ENCODE peak calls at places on chromosomes 7 and 10, in nine cellular contexts. Q is mesendoderm; V is OCI-LY7; K is CD4-positive, CD25-positive, alpha-beta regulatory T cell; F is fibroblast of lung; H is stomach; S is Caco-2; M is CD8-positive, alpha-beta memory T cell; T is pancreas. W is an unnamed sample.

GRCh38 chr7:107284911-107285479 is 116.2 kb downstream of the HBP1 start:
- DNase-seq in Q (no peak), V (no peak), K (no peak), F (no peak), H (no peak), S (no peak), M (no peak), T (no peak), W (no peak)

GRCh38 chr10:71213761-71214440 is 1.5 kb downstream of the UNC5B start:
- DNase-seq in Q (peak; percentile 77), V (no peak), K (no peak), F (peak; percentile 81), H (no peak), S (no peak), M (no peak), T (peak; percentile 56), W (no peak)

GRCh38 chr10:79275431-79275851 is 71.8 kb upstream of the PPIF start:
- DNase-seq in Q (no peak), V (no peak), K (no peak), F (no peak), H (peak; percentile 61), S (no peak), M (no peak), T (peak; percentile 34), W (no peak)

GRCh38 chr7:80681272-80681885 is 42.9 kb downstream of the CD36 start:
- DNase-seq in Q (peak; percentile 7), V (no peak), K (no peak), F (peak; percentile 59), H (no peak), S (peak; percentile 40), M (no peak), T (no peak), W (peak; percentile 32)

GRCh38 chr7:140754506-140754905 is 58.0 kb downstream of the NDUFB2 start:
- DNase-seq in Q (no peak), V (no peak), K (no peak), F (no peak), H (no peak), S (no peak), M (no peak), T (no peak), W (no peak)

GRCh38 chr7:127667751-127668530 is 15.9 kb downstream of the SND1 start:
- DNase-seq in Q (no peak), V (no peak), K (no peak), F (no peak), H (no peak), S (no peak), M (no peak), T (no peak), W (no peak)

GRCh38 chr7:38307640-38308039 is 34.2 kb upstream of the TARP start:
- DNase-seq in Q (no peak), V (no peak), K (no peak), F (no peak), H (no peak), S (no peak), M (no peak), T (no peak), W (no peak)

GRCh38 chr7:110964770-110965169 is 126.2 kb upstream of the LRRN3 start:
- DNase-seq in Q (no peak), V (no peak), K (no peak), F (no peak), H (no peak), S (no peak), M (no peak), T (no peak), W (no peak)

GRCh38 chr10:1939016-1939415 is 201.7 kb upstream of the ADARB2 start:
- DNase-seq in Q (no peak), V (no peak), K (peak; percentile 21), F (no peak), H (no peak), S (no peak), M (peak; percentile 57), T (no peak), W (no peak)

GRCh38 chr7:155490697-155491628 is 33.0 kb downstream of the EN2 start:
- DNase-seq in Q (peak; percentile 87), V (no peak), K (no peak), F (no peak), H (no peak), S (no peak), M (peak; percentile 17), T (no peak), W (no peak)

GRCh38 chr10:115989621-115990020 is 283.4 kb downstream of the GFRA1 start:
- DNase-seq in Q (no peak), V (no peak), K (no peak), F (no peak), H (no peak), S (no peak), M (no peak), T (no peak), W (no peak)

DNA sequence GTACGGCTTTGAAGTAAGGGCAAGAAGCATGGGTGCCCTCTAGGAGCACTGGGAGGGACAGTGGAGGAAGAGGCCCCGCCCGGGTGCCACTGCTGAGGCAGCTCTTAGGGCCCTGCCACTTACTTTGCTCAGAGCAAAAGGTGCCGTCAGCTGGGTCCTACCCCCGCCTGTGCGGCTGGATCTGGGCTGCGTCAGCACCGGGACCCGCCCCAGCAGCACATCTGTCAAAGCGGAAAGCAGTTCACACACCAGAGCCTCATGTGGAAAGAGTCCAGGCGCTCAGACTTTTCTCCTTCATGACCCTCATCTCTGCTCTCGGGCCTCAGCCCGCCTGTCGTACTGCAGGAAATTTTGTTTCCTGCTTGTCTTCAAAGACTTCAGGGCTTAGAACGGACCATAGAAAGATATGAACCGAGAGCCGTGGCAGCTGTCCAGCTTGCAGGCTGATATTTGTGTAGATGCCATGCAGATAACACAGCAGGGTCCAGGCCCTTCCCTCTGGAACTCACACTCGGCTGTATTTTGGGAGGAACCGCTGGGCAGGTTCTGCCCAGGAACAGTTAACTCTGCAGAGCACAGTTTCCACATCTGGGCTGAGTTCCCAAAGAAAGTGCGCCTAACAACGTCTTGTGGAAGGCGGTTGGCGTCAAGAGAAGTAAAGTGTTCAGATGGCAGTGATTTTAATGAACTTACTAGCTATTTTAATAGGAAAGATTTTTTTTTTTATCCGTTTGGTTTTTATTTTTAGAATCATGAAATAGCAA is 44.3 kb upstream of the PRKAR1B start:
- DNase-seq in Q (no peak), V (no peak), K (no peak), F (peak; percentile 85), H (peak; percentile 60), S (peak; percentile 41), M (no peak), T (peak; percentile 93), W (no peak)
- H3K36me3 ChIP-seq in Q (peaks cover 2% of the 10 kb centered on the region), V (peaks cover 67% of the 10 kb centered on the region), K (peaks cover 8% of the 10 kb centered on the region), F (peaks cover 12% of the 10 kb centered on the region), H (no peaks in the 10 kb centered on the region), S (peaks cover 2% of the 10 kb centered on the region), M (no peaks in the 10 kb centered on the region), T (no peaks in the 10 kb centered on the region), W (no peaks in the 10 kb centered on the region)

GRCh38 chr7:98303906-98304305 is 22.4 kb downstream of the BRI3 start:
- DNase-seq in Q (no peak), V (no peak), K (no peak), F (no peak), H (no peak), S (peak; percentile 89), M (no peak), T (no peak), W (no peak)
- H3K36me3 ChIP-seq in Q (peaks cover 4% of the 10 kb centered on the region), V (no peaks in the 10 kb centered on the region), K (no peaks in the 10 kb centered on the region), F (peaks cover 4% of the 10 kb centered on the region), H (peaks cover 22% of the 10 kb centered on the region), S (peaks cover 7% of the 10 kb centered on the region), M (no peaks in the 10 kb centered on the region), T (peaks cover 48% of the 10 kb centered on the region), W (no peaks in the 10 kb centered on the region)

GRCh38 chr10:8206882-8207281 is 152.4 kb downstream of the GATA3 start:
- DNase-seq in Q (no peak), V (no peak), K (no peak), F (no peak), H (no peak), S (no peak), M (no peak), T (no peak), W (no peak)
- H3K36me3 ChIP-seq in Q (no peaks in the 10 kb centered on the region), V (no peaks in the 10 kb centered on the region), K (no peaks in the 10 kb centered on the region), F (no peaks in the 10 kb centered on the region), H (no peaks in the 10 kb centered on the region), S (no peaks in the 10 kb centered on the region), M (no peaks in the 10 kb centered on the region), T (no peaks in the 10 kb centered on the region), W (no peaks in the 10 kb centered on the region)

DNA sequence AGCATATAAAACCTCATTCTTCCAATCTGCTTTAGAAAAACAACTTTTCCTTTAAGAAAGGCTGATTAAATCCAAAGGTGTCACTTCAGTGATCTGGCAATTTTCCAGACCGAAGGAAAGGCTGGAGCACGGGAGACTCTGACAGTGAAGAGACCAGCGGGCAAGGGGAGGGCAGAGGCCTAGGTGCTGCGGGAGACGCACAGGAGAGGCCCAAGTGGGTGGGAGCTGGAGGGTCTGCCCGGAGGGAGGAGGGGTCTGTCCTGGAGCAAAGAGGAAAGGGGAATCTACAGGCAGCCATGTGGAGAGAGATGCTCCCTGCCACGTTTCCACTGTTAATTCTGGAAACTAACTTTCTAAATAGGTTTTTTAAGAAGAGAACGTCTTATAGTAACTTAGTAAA is 24.3 kb upstream of the PPP2R2D start:
- DNase-seq in Q (no peak), V (no peak), K (no peak), F (no peak), H (no peak), S (no peak), M (no peak), T (no peak), W (no peak)
- H3K36me3 ChIP-seq in Q (no peaks in the 10 kb centered on the region), V (no peaks in the 10 kb centered on the region), K (no peaks in the 10 kb centered on the region), F (no peaks in the 10 kb centered on the region), H (no peaks in the 10 kb centered on the region), S (no peaks in the 10 kb centered on the region), M (no peaks in the 10 kb centered on the region), T (no peaks in the 10 kb centered on the region), W (no peaks in the 10 kb centered on the region)

GRCh38 chr10:96688789-96689188 is 31.5 kb downstream of the PIK3AP1 start:
- DNase-seq in Q (no peak), V (no peak), K (no peak), F (no peak), H (no peak), S (no peak), M (no peak), T (no peak), W (no peak)
- H3K36me3 ChIP-seq in Q (no peaks in the 10 kb centered on the region), V (peaks cover 85% of the 10 kb centered on the region), K (no peaks in the 10 kb centered on the region), F (no peaks in the 10 kb centered on the region), H (no peaks in the 10 kb centered on the region), S (no peaks in the 10 kb centered on the region), M (no peaks in the 10 kb centered on the region), T (no peaks in the 10 kb centered on the region), W (no peaks in the 10 kb centered on the region)

GRCh38 chr7:26286157-26286556 is 5.5 kb upstream of the SNX10 start:
- DNase-seq in Q (no peak), V (no peak), K (no peak), F (no peak), H (no peak), S (no peak), M (no peak), T (no peak), W (no peak)

GRCh38 chr7:26280723-26281122 is 10.9 kb upstream of the SNX10 start:
- DNase-seq in Q (peak; percentile 23), V (no peak), K (no peak), F (no peak), H (no peak), S (no peak), M (no peak), T (no peak), W (no peak)

GRCh38 chr7:26280097-26280496 is 11.6 kb upstream of the SNX10 start:
- DNase-seq in Q (no peak), V (no peak), K (no peak), F (no peak), H (no peak), S (no peak), M (no peak), T (no peak), W (no peak)

GRCh38 chr7:26284995-26285632 is 6.5 kb upstream of the SNX10 start:
- DNase-seq in Q (peak; percentile 25), V (peak; percentile 43), K (peak; percentile 33), F (no peak), H (no peak), S (peak; percentile 55), M (no peak), T (no peak), W (no peak)

GRCh38 chr7:26284477-26284876 is 7.2 kb upstream of the SNX10 start:
- DNase-seq in Q (no peak), V (no peak), K (no peak), F (no peak), H (no peak), S (peak; percentile 5), M (no peak), T (no peak), W (no peak)
- H3K36me3 ChIP-seq in Q (no peaks in the 10 kb centered on the region), V (no peaks in the 10 kb centered on the region), K (no peaks in the 10 kb centered on the region), F (no peaks in the 10 kb centered on the region), H (no peaks in the 10 kb centered on the region), S (no peaks in the 10 kb centered on the region), M (no peaks in the 10 kb centered on the region), T (no peaks in the 10 kb centered on the region), W (no peaks in the 10 kb centered on the region)

W was measured in MM.1S.